ENCODE peak calls at places on chromosome 4, in seven cellular contexts. One of them, this sample, is unnamed. For H3K4me1, the result is how much of the 10 kb centered on the place peaks cover.

GRCh38 chr4:119825696-119826095 is 197.1 kb upstream of the PDE5A start:
- DNase-seq in mesenchymal stem cell: no peak
- DNase-seq in neuronal stem cell: no peak
- DNase-seq in IMR-90: peak
- DNase-seq in H9: no peak
- DNase-seq in trophoblast cell: peak
- DNase-seq in H1: no peak
- DNase-seq in this sample: no peak

GRCh38 chr4:110207233-110207632 is 8.8 kb upstream of the ELOVL6 start:
- DNase-seq in mesenchymal stem cell: no peak
- DNase-seq in neuronal stem cell: no peak
- DNase-seq in IMR-90: no peak
- DNase-seq in H9: no peak
- DNase-seq in trophoblast cell: no peak
- DNase-seq in H1: no peak
- DNase-seq in this sample: no peak

GRCh38 chr4:189792819-189793618 is 147.7 kb upstream of the FRG1 start:
- DNase-seq in mesenchymal stem cell: peak
- DNase-seq in neuronal stem cell: peak
- DNase-seq in IMR-90: peak
- DNase-seq in H9: peak
- DNase-seq in trophoblast cell: peak
- DNase-seq in H1: peak
- DNase-seq in this sample: peak

GRCh38 chr4:86653237-86653865 is 59.2 kb downstream of the PTPN13 start:
- DNase-seq in mesenchymal stem cell: no peak
- DNase-seq in neuronal stem cell: no peak
- DNase-seq in IMR-90: no peak
- DNase-seq in H9: no peak
- DNase-seq in trophoblast cell: peak
- DNase-seq in H1: no peak
- DNase-seq in this sample: peak

GRCh38 chr4:62618042-62618441 is 1417.9 kb downstream of the ADGRL3 start:
- DNase-seq in mesenchymal stem cell: no peak
- DNase-seq in neuronal stem cell: no peak
- DNase-seq in IMR-90: no peak
- DNase-seq in H9: no peak
- DNase-seq in trophoblast cell: no peak
- DNase-seq in H1: no peak
- DNase-seq in this sample: no peak

GRCh38 chr4:99221980-99222379 is 2.9 kb upstream of the ADH6 start:
- DNase-seq in mesenchymal stem cell: peak
- DNase-seq in neuronal stem cell: no peak
- DNase-seq in IMR-90: peak
- DNase-seq in H9: no peak
- DNase-seq in trophoblast cell: no peak
- DNase-seq in H1: no peak
- DNase-seq in this sample: peak

GRCh38 chr4:168150651-168151050 is 58.3 kb downstream of the ANXA10 start:
- DNase-seq in mesenchymal stem cell: no peak
- DNase-seq in neuronal stem cell: no peak
- DNase-seq in IMR-90: no peak
- DNase-seq in H9: no peak
- DNase-seq in trophoblast cell: no peak
- DNase-seq in H1: no peak
- DNase-seq in this sample: no peak

GRCh38 chr4:56086561-56086960 is 137.8 kb downstream of the CEP135 start:
- DNase-seq in mesenchymal stem cell: no peak
- DNase-seq in neuronal stem cell: no peak
- DNase-seq in IMR-90: no peak
- DNase-seq in H9: no peak
- DNase-seq in trophoblast cell: peak
- DNase-seq in H1: no peak
- DNase-seq in this sample: no peak

GRCh38 chr4:164871673-164872072 is 5.3 kb upstream of the APELA start:
- DNase-seq in mesenchymal stem cell: no peak
- DNase-seq in neuronal stem cell: no peak
- DNase-seq in IMR-90: no peak
- DNase-seq in H9: no peak
- DNase-seq in trophoblast cell: no peak
- DNase-seq in H1: no peak
- DNase-seq in this sample: no peak

GRCh38 chr4:118769152-118769551 is 66.8 kb downstream of the SEC24D start:
- DNase-seq in mesenchymal stem cell: no peak
- DNase-seq in neuronal stem cell: no peak
- DNase-seq in IMR-90: no peak
- DNase-seq in H9: no peak
- DNase-seq in trophoblast cell: no peak
- DNase-seq in H1: no peak
- DNase-seq in this sample: no peak

GRCh38 chr4:137421796-137422195 is 110.5 kb downstream of the PCDH18 start:
- DNase-seq in mesenchymal stem cell: peak
- DNase-seq in neuronal stem cell: no peak
- DNase-seq in IMR-90: peak
- DNase-seq in H9: no peak
- DNase-seq in trophoblast cell: no peak
- DNase-seq in H1: no peak
- DNase-seq in this sample: no peak

GRCh38 chr4:80213117-80213815 is 16.0 kb downstream of the PRDM8 start:
- DNase-seq in mesenchymal stem cell: peak
- DNase-seq in neuronal stem cell: no peak
- DNase-seq in IMR-90: peak
- DNase-seq in H9: no peak
- DNase-seq in trophoblast cell: peak
- DNase-seq in H1: no peak
- DNase-seq in this sample: no peak

GRCh38 chr4:152981842-152982241 is 45.7 kb downstream of the FHDC1 start:
- DNase-seq in mesenchymal stem cell: no peak
- DNase-seq in neuronal stem cell: no peak
- DNase-seq in IMR-90: no peak
- DNase-seq in H9: peak
- DNase-seq in trophoblast cell: peak
- DNase-seq in H1: no peak
- DNase-seq in this sample: no peak

GRCh38 chr4:142095886-142096605 is 459.7 kb downstream of the IL15 start:
- DNase-seq in mesenchymal stem cell: peak
- DNase-seq in neuronal stem cell: no peak
- DNase-seq in IMR-90: peak
- DNase-seq in H9: no peak
- DNase-seq in trophoblast cell: peak
- DNase-seq in H1: no peak
- DNase-seq in this sample: no peak

DNA sequence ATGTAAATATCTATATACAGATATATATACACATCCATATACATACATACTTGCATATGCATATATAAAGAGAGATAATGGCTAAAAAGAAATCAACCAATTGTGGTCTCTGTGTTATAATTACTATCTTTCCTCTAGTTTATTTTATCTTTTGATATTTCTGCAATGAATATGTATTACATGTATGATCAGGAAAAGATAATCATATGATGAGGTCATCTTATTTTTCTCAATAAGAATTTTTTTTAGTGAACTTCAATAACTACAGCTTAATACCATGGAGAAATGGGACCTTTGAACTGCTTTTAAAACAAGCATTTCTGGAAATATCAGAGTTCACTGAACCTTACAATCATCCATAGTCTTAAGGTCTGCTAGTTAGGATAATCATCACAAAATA is 158.0 kb downstream of the HNRNPD start:
- DNase-seq in mesenchymal stem cell: no peak
- DNase-seq in neuronal stem cell: no peak
- DNase-seq in IMR-90: no peak
- DNase-seq in H9: no peak
- DNase-seq in trophoblast cell: no peak
- DNase-seq in H1: no peak
- DNase-seq in this sample: no peak
- H3K18ac ChIP-seq in mesenchymal stem cell: no peak
- H3K18ac ChIP-seq in neuronal stem cell: no peak
- H3K18ac ChIP-seq in IMR-90: no peak
- H3K18ac ChIP-seq in H9: no peak
- H3K18ac ChIP-seq in trophoblast cell: no peak
- H3K18ac ChIP-seq in H1: no peak
- H3K18ac ChIP-seq in this sample: no peak

DNA sequence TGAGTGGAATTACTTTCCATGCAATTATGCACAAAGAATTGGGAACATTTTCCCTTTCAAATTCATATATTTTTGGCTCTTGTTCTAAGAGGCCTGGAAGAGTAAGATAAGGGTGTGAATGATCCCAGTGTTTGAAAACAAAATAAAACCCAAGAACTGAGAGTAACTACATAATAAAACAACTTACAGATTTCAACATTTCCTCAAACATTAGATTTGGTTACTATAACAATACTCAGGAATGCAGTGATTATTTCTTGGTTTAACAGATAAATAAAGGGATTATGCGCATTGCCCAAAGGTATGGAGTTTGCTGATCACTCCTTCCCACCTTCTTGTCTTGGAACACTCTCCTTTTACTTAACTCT is 292.5 kb downstream of the CAMK2D start:
- DNase-seq in mesenchymal stem cell: no peak
- DNase-seq in neuronal stem cell: no peak
- DNase-seq in IMR-90: peak
- DNase-seq in H9: no peak
- DNase-seq in trophoblast cell: no peak
- DNase-seq in H1: no peak
- DNase-seq in this sample: peak
- H3K4me1 ChIP-seq in mesenchymal stem cell: under half
- H3K4me1 ChIP-seq in neuronal stem cell: under half
- H3K4me1 ChIP-seq in IMR-90: under half
- H3K4me1 ChIP-seq in H9: under half
- H3K4me1 ChIP-seq in trophoblast cell: under half
- H3K4me1 ChIP-seq in H1: under half
- H3K4me1 ChIP-seq in this sample: under half

GRCh38 chr4:71664366-71664765 is 119.5 kb downstream of the GC start:
- DNase-seq in mesenchymal stem cell: no peak
- DNase-seq in neuronal stem cell: no peak
- DNase-seq in IMR-90: no peak
- DNase-seq in H9: no peak
- DNase-seq in trophoblast cell: peak
- DNase-seq in H1: no peak
- DNase-seq in this sample: no peak

GRCh38 chr4:71663780-71664179 is 120.1 kb downstream of the GC start:
- DNase-seq in mesenchymal stem cell: no peak
- DNase-seq in neuronal stem cell: no peak
- DNase-seq in IMR-90: no peak
- DNase-seq in H9: no peak
- DNase-seq in trophoblast cell: no peak
- DNase-seq in H1: no peak
- DNase-seq in this sample: no peak

DNA sequence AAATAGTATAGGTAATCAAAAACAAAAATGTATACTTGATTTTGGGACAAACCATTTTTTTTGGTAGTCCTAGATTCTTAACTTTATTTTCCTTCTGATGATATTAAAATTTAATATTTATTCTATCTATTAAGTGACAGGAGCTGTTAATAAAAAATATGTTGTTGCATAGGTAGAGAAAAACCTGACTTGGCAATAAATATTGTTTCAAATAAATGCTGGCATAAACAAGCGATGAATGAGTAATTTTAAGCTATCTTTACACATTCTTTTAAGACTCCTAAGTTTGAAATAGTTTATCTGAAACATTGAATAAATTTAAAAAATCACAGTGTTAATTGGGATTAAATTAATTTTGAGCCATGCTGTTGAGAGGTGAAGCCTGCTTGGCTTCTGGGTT is 114.6 kb downstream of the GC start:
- DNase-seq in mesenchymal stem cell: no peak
- DNase-seq in neuronal stem cell: no peak
- DNase-seq in IMR-90: no peak
- DNase-seq in H9: no peak
- DNase-seq in trophoblast cell: no peak
- DNase-seq in H1: no peak
- DNase-seq in this sample: no peak
- H3K18ac ChIP-seq in mesenchymal stem cell: no peak
- H3K18ac ChIP-seq in neuronal stem cell: no peak
- H3K18ac ChIP-seq in IMR-90: no peak
- H3K18ac ChIP-seq in H9: no peak
- H3K18ac ChIP-seq in trophoblast cell: no peak
- H3K18ac ChIP-seq in H1: no peak
- H3K18ac ChIP-seq in this sample: no peak

GRCh38 chr4:41430796-41431195 is 107.2 kb upstream of the LIMCH1 start:
- DNase-seq in mesenchymal stem cell: no peak
- DNase-seq in neuronal stem cell: no peak
- DNase-seq in IMR-90: no peak
- DNase-seq in H9: no peak
- DNase-seq in trophoblast cell: no peak
- DNase-seq in H1: no peak
- DNase-seq in this sample: no peak

GRCh38 chr4:41432219-41432618 is 105.7 kb upstream of the LIMCH1 start:
- DNase-seq in mesenchymal stem cell: no peak
- DNase-seq in neuronal stem cell: no peak
- DNase-seq in IMR-90: no peak
- DNase-seq in H9: no peak
- DNase-seq in trophoblast cell: no peak
- DNase-seq in H1: no peak
- DNase-seq in this sample: no peak

GRCh38 chr4:41433361-41433760 is 104.6 kb upstream of the LIMCH1 start:
- DNase-seq in mesenchymal stem cell: no peak
- DNase-seq in neuronal stem cell: no peak
- DNase-seq in IMR-90: no peak
- DNase-seq in H9: no peak
- DNase-seq in trophoblast cell: no peak
- DNase-seq in H1: no peak
- DNase-seq in this sample: no peak

GRCh38 chr4:41435509-41435908 is 102.4 kb upstream of the LIMCH1 start:
- DNase-seq in mesenchymal stem cell: no peak
- DNase-seq in neuronal stem cell: no peak
- DNase-seq in IMR-90: no peak
- DNase-seq in H9: no peak
- DNase-seq in trophoblast cell: no peak
- DNase-seq in H1: no peak
- DNase-seq in this sample: no peak

GRCh38 chr4:41432889-41433288 is 105.1 kb upstream of the LIMCH1 start:
- DNase-seq in mesenchymal stem cell: peak
- DNase-seq in neuronal stem cell: peak
- DNase-seq in IMR-90: peak
- DNase-seq in H9: peak
- DNase-seq in trophoblast cell: peak
- DNase-seq in H1: peak
- DNase-seq in this sample: peak
- H3K4me1 ChIP-seq in mesenchymal stem cell: under half
- H3K4me1 ChIP-seq in neuronal stem cell: under half
- H3K4me1 ChIP-seq in IMR-90: under half
- H3K4me1 ChIP-seq in H9: under half
- H3K4me1 ChIP-seq in trophoblast cell: under half
- H3K4me1 ChIP-seq in H1: under half
- H3K4me1 ChIP-seq in this sample: under half